ENCODE peak calls at places on chromosomes 6 and 20, in nine cellular contexts. One of them, this sample, is unnamed.
A peak's percentile ranks its signal among the peaks of the same experiment; 100 is the strongest.

GRCh38 chr20:24565952-24566351 is 96.5 kb downstream of the SYNDIG1 start:
- DNase-seq in breast epithelium: no peak
- DNase-seq in AG04450: no peak
- DNase-seq in neural progenitor cell: no peak
- DNase-seq in activated effector memory CD4-positive, alpha-beta T cell treated with anti-CD3 and anti-CD28 coated beads, Interleukin-2, amount 50 U/mL, for 16 hours: no peak
- DNase-seq in HCT116: no peak
- DNase-seq in RPMI8226: no peak
- DNase-seq in neural crest cell: no peak
- DNase-seq in GM23248: no peak
- DNase-seq in this sample: no peak

GRCh38 chr20:51637241-51637640 is 94.7 kb upstream of the NFATC2 start:
- DNase-seq in breast epithelium: no peak
- DNase-seq in AG04450: no peak
- DNase-seq in neural progenitor cell: no peak
- DNase-seq in activated effector memory CD4-positive, alpha-beta T cell treated with anti-CD3 and anti-CD28 coated beads, Interleukin-2, amount 50 U/mL, for 16 hours: no peak
- DNase-seq in HCT116: no peak
- DNase-seq in RPMI8226: no peak
- DNase-seq in neural crest cell: no peak
- DNase-seq in GM23248: no peak
- DNase-seq in this sample: no peak

GRCh38 chr6:151413372-151414145 is 22.2 kb upstream of the ZBTB2 start:
- DNase-seq in breast epithelium: no peak
- DNase-seq in AG04450: no peak
- DNase-seq in neural progenitor cell: no peak
- DNase-seq in activated effector memory CD4-positive, alpha-beta T cell treated with anti-CD3 and anti-CD28 coated beads, Interleukin-2, amount 50 U/mL, for 16 hours: peak; percentile 78
- DNase-seq in HCT116: no peak
- DNase-seq in RPMI8226: no peak
- DNase-seq in neural crest cell: no peak
- DNase-seq in GM23248: no peak
- DNase-seq in this sample: no peak

GRCh38 chr6:6772751-6773150 is 184.2 kb downstream of the LY86 start:
- DNase-seq in breast epithelium: no peak
- DNase-seq in AG04450: no peak
- DNase-seq in neural progenitor cell: peak; percentile 39
- DNase-seq in activated effector memory CD4-positive, alpha-beta T cell treated with anti-CD3 and anti-CD28 coated beads, Interleukin-2, amount 50 U/mL, for 16 hours: no peak
- DNase-seq in HCT116: no peak
- DNase-seq in RPMI8226: no peak
- DNase-seq in neural crest cell: no peak
- DNase-seq in GM23248: no peak
- DNase-seq in this sample: no peak

GRCh38 chr20:19841740-19842139 is 83.7 kb downstream of the RIN2 start:
- DNase-seq in breast epithelium: no peak
- DNase-seq in AG04450: no peak
- DNase-seq in neural progenitor cell: no peak
- DNase-seq in activated effector memory CD4-positive, alpha-beta T cell treated with anti-CD3 and anti-CD28 coated beads, Interleukin-2, amount 50 U/mL, for 16 hours: no peak
- DNase-seq in HCT116: no peak
- DNase-seq in RPMI8226: no peak
- DNase-seq in neural crest cell: no peak
- DNase-seq in GM23248: no peak
- DNase-seq in this sample: no peak

GRCh38 chr6:40409716-40410397 is 177.3 kb downstream of the LRFN2 start:
- DNase-seq in breast epithelium: no peak
- DNase-seq in AG04450: no peak
- DNase-seq in neural progenitor cell: no peak
- DNase-seq in activated effector memory CD4-positive, alpha-beta T cell treated with anti-CD3 and anti-CD28 coated beads, Interleukin-2, amount 50 U/mL, for 16 hours: no peak
- DNase-seq in HCT116: no peak
- DNase-seq in RPMI8226: no peak
- DNase-seq in neural crest cell: no peak
- DNase-seq in GM23248: no peak
- DNase-seq in this sample: no peak

GRCh38 chr20:20184149-20184548 is 131.8 kb downstream of the CFAP61 start:
- DNase-seq in breast epithelium: no peak
- DNase-seq in AG04450: no peak
- DNase-seq in neural progenitor cell: no peak
- DNase-seq in activated effector memory CD4-positive, alpha-beta T cell treated with anti-CD3 and anti-CD28 coated beads, Interleukin-2, amount 50 U/mL, for 16 hours: no peak
- DNase-seq in HCT116: no peak
- DNase-seq in RPMI8226: peak; percentile 37
- DNase-seq in neural crest cell: no peak
- DNase-seq in GM23248: peak; percentile 18
- DNase-seq in this sample: no peak

GRCh38 chr6:24242924-24243323 is 114.9 kb downstream of the DCDC2 start:
- DNase-seq in breast epithelium: no peak
- DNase-seq in AG04450: no peak
- DNase-seq in neural progenitor cell: no peak
- DNase-seq in activated effector memory CD4-positive, alpha-beta T cell treated with anti-CD3 and anti-CD28 coated beads, Interleukin-2, amount 50 U/mL, for 16 hours: no peak
- DNase-seq in HCT116: no peak
- DNase-seq in RPMI8226: no peak
- DNase-seq in neural crest cell: no peak
- DNase-seq in GM23248: no peak
- DNase-seq in this sample: no peak

GRCh38 chr6:142830807-142831206 is 114.2 kb downstream of the HIVEP2 start:
- DNase-seq in breast epithelium: no peak
- DNase-seq in AG04450: no peak
- DNase-seq in neural progenitor cell: no peak
- DNase-seq in activated effector memory CD4-positive, alpha-beta T cell treated with anti-CD3 and anti-CD28 coated beads, Interleukin-2, amount 50 U/mL, for 16 hours: no peak
- DNase-seq in HCT116: no peak
- DNase-seq in RPMI8226: no peak
- DNase-seq in neural crest cell: no peak
- DNase-seq in GM23248: no peak
- DNase-seq in this sample: no peak

GRCh38 chr20:54133434-54134427 is 40.1 kb downstream of the CYP24A1 start:
- DNase-seq in breast epithelium: peak; percentile 34
- DNase-seq in AG04450: no peak
- DNase-seq in neural progenitor cell: peak; percentile 16
- DNase-seq in activated effector memory CD4-positive, alpha-beta T cell treated with anti-CD3 and anti-CD28 coated beads, Interleukin-2, amount 50 U/mL, for 16 hours: no peak
- DNase-seq in HCT116: peak; percentile 63
- DNase-seq in RPMI8226: no peak
- DNase-seq in neural crest cell: no peak
- DNase-seq in GM23248: peak; percentile 64
- DNase-seq in this sample: no peak

GRCh38 chr6:131658287-131658686 is 21.2 kb downstream of the ENPP3 start:
- DNase-seq in breast epithelium: no peak
- DNase-seq in AG04450: no peak
- DNase-seq in neural progenitor cell: no peak
- DNase-seq in activated effector memory CD4-positive, alpha-beta T cell treated with anti-CD3 and anti-CD28 coated beads, Interleukin-2, amount 50 U/mL, for 16 hours: no peak
- DNase-seq in HCT116: no peak
- DNase-seq in RPMI8226: no peak
- DNase-seq in neural crest cell: no peak
- DNase-seq in GM23248: peak; percentile 7
- DNase-seq in this sample: no peak

GRCh38 chr20:3330046-3330741 is 77.3 kb downstream of the DNAAF9 start:
- DNase-seq in breast epithelium: no peak
- DNase-seq in AG04450: no peak
- DNase-seq in neural progenitor cell: no peak
- DNase-seq in activated effector memory CD4-positive, alpha-beta T cell treated with anti-CD3 and anti-CD28 coated beads, Interleukin-2, amount 50 U/mL, for 16 hours: no peak
- DNase-seq in HCT116: no peak
- DNase-seq in RPMI8226: no peak
- DNase-seq in neural crest cell: no peak
- DNase-seq in GM23248: peak; percentile 75
- DNase-seq in this sample: no peak

GRCh38 chr6:22028403-22028802 is 268.4 kb downstream of the PRL start:
- DNase-seq in breast epithelium: no peak
- DNase-seq in AG04450: no peak
- DNase-seq in neural progenitor cell: no peak
- DNase-seq in activated effector memory CD4-positive, alpha-beta T cell treated with anti-CD3 and anti-CD28 coated beads, Interleukin-2, amount 50 U/mL, for 16 hours: no peak
- DNase-seq in HCT116: no peak
- DNase-seq in RPMI8226: no peak
- DNase-seq in neural crest cell: no peak
- DNase-seq in GM23248: no peak
- DNase-seq in this sample: no peak